ENCODE peak calls at places on chromosomes 1 and 21, in four cellular contexts. T is GM13976, M is A549, I is Panc1. J is an unnamed sample.

GRCh38 chr1:35316264-35316663 is 47.8 kb downstream of the ZMYM4 start:
- DNase-seq in T (no peak), M (no peak), I (no peak), J (no peak)

GRCh38 chr21:15531986-15532385 is 197.8 kb upstream of the USP25 start:
- DNase-seq in T (no peak), M (no peak), I (no peak), J (no peak)

GRCh38 chr1:109931189-109931672 is 20.6 kb downstream of the CSF1 start:
- DNase-seq in T (no peak), M (peak), I (no peak), J (no peak)

GRCh38 chr1:195439661-195440060 is 1168.6 kb downstream of the KCNT2 start:
- DNase-seq in T (no peak), M (no peak), I (no peak), J (no peak)

GRCh38 chr1:84208935-84209334 is 64.9 kb downstream of the PRKACB start:
- DNase-seq in T (no peak), M (no peak), I (no peak), J (no peak)

GRCh38 chr1:75991497-75992114 is 59.4 kb upstream of the ASB17 start:
- DNase-seq in T (peak), M (peak), I (peak), J (peak)

GRCh38 chr1:88740784-88741183 is 56.7 kb downstream of the PKN2 start:
- DNase-seq in T (no peak), M (no peak), I (no peak), J (no peak)

GRCh38 chr21:14945176-14945575 is 119.6 kb downstream of the NRIP1 start:
- DNase-seq in T (no peak), M (no peak), I (no peak), J (no peak)

GRCh38 chr1:60573121-60573520 is 499.6 kb upstream of the C1orf87 start:
- DNase-seq in T (no peak), M (no peak), I (no peak), J (no peak)

GRCh38 chr21:38443110-38443509 is 55.2 kb downstream of the ERG start:
- DNase-seq in T (no peak), M (no peak), I (no peak), J (no peak)

GRCh38 chr1:175865041-175865766 is 121.8 kb upstream of the TNR start:
- DNase-seq in T (no peak), M (no peak), I (no peak), J (no peak)

GRCh38 chr1:61851849-61852692 is 109.8 kb downstream of the PATJ start:
- DNase-seq in T (peak), M (peak), I (no peak), J (peak)

DNA sequence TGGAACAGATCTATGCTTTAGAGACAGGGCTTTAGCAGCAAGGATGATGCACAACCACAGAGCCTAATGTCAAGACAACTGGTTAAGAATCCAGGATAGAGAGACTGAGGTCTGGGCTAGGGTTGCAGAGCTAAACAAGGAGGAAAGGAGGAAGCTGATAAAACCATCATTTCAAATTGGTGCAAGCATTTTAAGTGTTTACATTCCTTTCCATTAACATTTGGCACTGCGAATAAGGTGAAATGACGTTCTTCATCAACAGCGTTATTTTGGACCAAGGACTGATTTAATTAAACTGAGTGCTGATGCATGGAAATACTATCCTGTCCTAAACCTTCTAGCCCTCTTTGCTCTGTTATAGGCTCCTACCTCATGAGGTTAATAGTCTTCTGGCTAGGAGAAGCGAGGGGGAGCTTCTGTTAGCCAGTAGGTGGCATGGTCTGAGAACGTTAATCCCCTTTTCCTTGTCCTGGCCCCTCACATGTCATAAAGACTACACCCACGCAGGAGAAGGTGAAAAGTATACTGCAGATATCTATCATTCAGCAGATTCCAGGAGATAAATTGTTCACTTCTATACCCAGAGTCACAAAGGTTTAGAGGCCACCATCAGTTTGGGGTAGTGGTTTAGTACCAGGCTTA is 7.6 kb upstream of the C1orf21 start:
- DNase-seq in T (no peak), M (no peak), I (no peak), J (no peak)
- TF ChIP-seq CTCF in T (no peak), M (peak), I (peak), J (peak)

GRCh38 chr1:160163612-160164011 is 12.2 kb downstream of the ATP1A4 start:
- DNase-seq in T (no peak), M (no peak), I (no peak), J (no peak)

GRCh38 chr1:160164121-160164520 is 12.7 kb downstream of the ATP1A4 start:
- DNase-seq in T (no peak), M (no peak), I (no peak), J (no peak)

GRCh38 chr1:160162936-160163335 is 11.5 kb downstream of the ATP1A4 start:
- DNase-seq in T (no peak), M (no peak), I (no peak), J (no peak)

GRCh38 chr1:160159846-160160245 is 8.4 kb downstream of the ATP1A4 start:
- DNase-seq in T (no peak), M (no peak), I (no peak), J (no peak)

GRCh38 chr1:160161965-160162705 is 10.7 kb downstream of the ATP1A4 start:
- DNase-seq in T (peak), M (no peak), I (no peak), J (peak)
- TF ChIP-seq CTCF in T (peak), M (no peak), I (peak), J (peak)

GRCh38 chr1:153190373-153190772 is 12.9 kb upstream of the LELP1 start:
- DNase-seq in T (no peak), M (no peak), I (no peak), J (no peak)

GRCh38 chr1:153194331-153195050 is 8.7 kb upstream of the LELP1 start:
- DNase-seq in T (no peak), M (no peak), I (no peak), J (no peak)

GRCh38 chr1:153195216-153195615 is 8.0 kb upstream of the LELP1 start:
- DNase-seq in T (no peak), M (no peak), I (no peak), J (no peak)

DNA sequence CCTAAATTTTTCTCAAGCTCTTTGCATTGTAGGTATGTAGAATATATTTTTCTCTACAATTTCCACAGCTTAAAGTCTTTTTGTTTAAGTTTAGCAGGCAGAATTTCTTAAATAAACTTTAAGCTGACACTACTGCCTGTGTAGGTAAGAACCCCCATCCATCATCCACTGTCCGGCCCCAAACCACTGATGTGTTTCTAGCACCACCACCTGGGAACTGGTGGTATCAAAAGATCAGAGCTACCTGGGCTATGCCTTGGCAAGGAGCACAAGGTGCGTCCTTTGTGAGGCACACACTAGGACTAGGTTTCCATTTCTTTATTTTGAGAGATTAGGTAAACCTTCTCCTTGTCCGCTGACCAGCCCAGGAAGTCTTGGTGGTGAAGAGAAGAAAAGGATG is 10.5 kb upstream of the LELP1 start:
- DNase-seq in T (peak), M (no peak), I (no peak), J (no peak)
- TF ChIP-seq CTCF in T (peak), M (no peak), I (peak), J (peak)

DNA sequence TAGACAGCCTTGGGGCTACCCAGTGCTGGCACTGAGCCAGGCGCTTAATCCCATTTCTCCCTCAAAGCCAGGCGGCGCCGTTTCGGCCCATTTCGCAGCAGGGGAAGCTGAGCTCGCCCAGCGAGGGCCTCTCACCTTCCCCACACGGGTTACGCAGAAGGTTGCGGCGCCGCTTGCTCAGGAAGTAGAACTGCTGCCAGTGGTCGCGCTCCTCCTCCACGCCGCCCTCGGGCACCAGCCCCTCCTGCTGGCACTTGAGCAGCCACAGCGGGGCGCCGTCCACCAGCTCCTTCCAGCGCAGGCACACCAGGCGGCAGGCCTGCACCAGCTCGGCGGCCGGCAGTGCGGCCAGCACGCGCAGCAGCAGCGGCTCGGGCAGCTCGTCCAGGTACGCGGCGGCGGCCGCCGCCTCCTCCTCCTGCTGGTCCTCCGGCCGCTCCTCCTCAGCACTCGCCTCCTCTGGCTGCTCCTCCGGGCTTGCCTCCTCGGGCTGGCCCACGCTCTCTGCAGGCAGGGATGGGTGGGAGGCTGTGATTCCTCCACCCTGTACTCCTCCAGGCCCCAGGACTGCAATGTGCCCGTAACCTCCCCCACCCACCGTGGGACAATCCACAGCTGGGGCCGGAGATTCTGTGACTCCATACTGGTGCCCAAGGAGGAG is 3.8 kb downstream of the FBXO2 start:
- DNase-seq in T (peak), M (peak), I (no peak), J (peak)
- TF ChIP-seq CTCF in T (peak), M (peak), I (peak), J (peak)

DNA sequence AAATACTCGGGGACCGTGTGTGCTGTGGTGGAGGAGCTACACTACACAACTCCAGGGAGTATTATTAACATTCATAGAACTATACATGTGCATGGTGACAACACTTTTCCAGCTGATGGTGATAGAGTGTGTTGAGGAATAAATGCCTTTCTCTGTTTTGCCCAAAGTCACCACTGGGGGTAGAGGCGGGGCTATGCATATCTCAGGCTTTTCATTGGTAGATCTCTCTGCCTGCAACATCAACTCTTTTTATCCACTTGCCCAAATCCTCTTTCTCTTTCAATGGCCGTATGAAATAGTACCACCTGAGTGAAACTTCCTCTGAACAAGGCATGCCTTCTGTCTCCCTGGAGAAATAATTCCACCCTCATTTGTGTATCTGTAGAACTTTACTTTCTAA is 107.0 kb upstream of the C8B start:
- DNase-seq in T (no peak), M (no peak), I (no peak), J (no peak)
- TF ChIP-seq CTCF in T (no peak), M (no peak), I (no peak), J (no peak)

DNA sequence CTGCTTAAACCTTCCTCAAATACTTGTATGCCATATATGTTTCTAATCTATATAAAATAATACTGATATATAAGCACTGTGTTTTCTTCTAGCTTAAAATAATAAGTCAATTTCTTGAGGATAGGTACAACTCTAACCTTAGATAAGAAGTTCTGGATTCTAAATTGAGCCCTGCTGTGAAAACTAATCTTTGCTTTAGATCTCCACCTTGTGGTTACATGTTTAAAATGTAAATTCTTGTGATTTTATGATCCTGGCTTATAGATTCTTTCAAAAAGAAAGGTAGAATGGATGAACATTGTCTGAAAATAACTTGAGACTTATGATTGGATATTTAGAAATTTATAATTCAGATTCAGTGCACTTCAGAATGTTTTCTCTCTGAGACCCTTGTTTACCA is 38.9 kb upstream of the HMCN1 start:
- DNase-seq in T (no peak), M (peak), I (no peak), J (no peak)
- TF ChIP-seq CTCF in T (no peak), M (peak), I (peak), J (no peak)

GRCh38 chr1:204834329-204834728 is 36.3 kb upstream of the NFASC start:
- DNase-seq in T (no peak), M (no peak), I (no peak), J (no peak)

GRCh38 chr1:204834752-204835151 is 35.9 kb upstream of the NFASC start:
- DNase-seq in T (no peak), M (no peak), I (no peak), J (no peak)

GRCh38 chr1:204836856-204837255 is 33.8 kb upstream of the NFASC start:
- DNase-seq in T (no peak), M (no peak), I (no peak), J (no peak)

GRCh38 chr1:204841316-204841715 is 29.3 kb upstream of the NFASC start:
- DNase-seq in T (no peak), M (no peak), I (no peak), J (no peak)

DNA sequence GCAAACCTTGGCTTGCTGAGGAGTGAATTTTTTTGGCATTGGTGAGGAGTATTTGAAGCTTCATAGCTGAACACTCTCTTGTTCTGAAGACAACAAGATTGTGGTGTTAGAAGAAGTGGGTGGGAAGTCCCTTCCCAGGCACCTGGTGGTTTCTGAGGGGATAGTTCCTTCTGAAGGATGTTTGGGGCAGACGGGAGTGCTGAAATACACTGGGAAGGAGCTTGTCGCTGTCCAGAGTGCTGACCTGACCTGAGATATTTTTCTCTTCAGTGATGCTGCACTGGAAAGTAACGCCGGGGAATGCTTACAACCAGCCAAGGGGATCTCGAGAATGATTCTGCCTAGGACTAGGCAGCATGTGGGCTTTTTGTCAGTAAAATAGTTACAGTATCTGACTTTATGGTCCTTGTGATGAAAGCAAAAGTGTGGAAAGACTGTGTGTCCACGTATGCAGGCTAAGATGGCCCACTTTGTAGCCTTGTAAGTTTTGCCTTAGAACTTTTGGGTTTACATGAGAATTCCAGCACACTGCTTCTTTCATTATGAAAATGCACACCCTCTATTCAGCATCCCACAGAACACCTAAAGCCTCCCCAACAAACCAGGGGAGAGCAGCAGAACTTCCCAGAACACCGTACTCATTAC is 33.1 kb upstream of the NFASC start:
- DNase-seq in T (peak), M (peak), I (no peak), J (peak)
- TF ChIP-seq CTCF in T (no peak), M (no peak), I (no peak), J (no peak)

J was measured in GM10248.